ENCODE peak calls at places on chromosomes 16 and 17, in six cellular contexts. N, F, S, P, R and W are unnamed samples.

GRCh38 chr16:87854053-87854906 is 15.0 kb downstream of the SLC7A5 start:
- DNase-seq in N (no peak), F (no peak), S (peak; percentile 87), P (no peak), R (peak; percentile 62), W (no peak)

GRCh38 chr16:49200223-49200820 is 81.3 kb downstream of the CBLN1 start:
- DNase-seq in N (no peak), F (no peak), S (no peak), P (no peak), R (peak; percentile 63), W (no peak)

GRCh38 chr17:58083491-58084316 is 485 bp downstream of the DYNLL2 start:
- DNase-seq in N (peak; percentile 45), F (peak; percentile 86), S (peak; percentile 37), P (peak; percentile 49), R (peak; percentile 89), W (no peak)

GRCh38 chr16:74575175-74575804 is 31.6 kb downstream of the GLG1 start:
- DNase-seq in N (no peak), F (no peak), S (no peak), P (no peak), R (no peak), W (no peak)

GRCh38 chr16:71628810-71629209 is 2.8 kb downstream of the MARVELD3 start:
- DNase-seq in N (no peak), F (no peak), S (peak; percentile 40), P (peak; percentile 35), R (no peak), W (no peak)

GRCh38 chr16:4990415-4990814 is 32.3 kb downstream of the SEC14L5 start:
- DNase-seq in N (no peak), F (no peak), S (no peak), P (no peak), R (no peak), W (no peak)

GRCh38 chr17:36599546-36600250 is 1.7 kb upstream of the MRM1 start:
- DNase-seq in N (no peak), F (no peak), S (no peak), P (no peak), R (no peak), W (no peak)

GRCh38 chr17:34579979-34580684 is 750 bp downstream of the TMEM132E start:
- DNase-seq in N (no peak), F (no peak), S (peak; percentile 3), P (no peak), R (peak; percentile 84), W (no peak)

GRCh38 chr16:27740496-27741201 is 190.7 kb downstream of the KATNIP start:
- DNase-seq in N (no peak), F (no peak), S (no peak), P (peak; percentile 39), R (no peak), W (no peak)

GRCh38 chr16:68992521-68992920 is 112.9 kb upstream of the HAS3 start:
- DNase-seq in N (no peak), F (no peak), S (peak; percentile 71), P (peak; percentile 84), R (no peak), W (peak; percentile 23)

GRCh38 chr16:6643083-6643686 is 689.5 kb upstream of the RBFOX1 start:
- DNase-seq in N (peak; percentile 9), F (no peak), S (peak; percentile 41), P (peak; percentile 35), R (peak; percentile 47), W (peak; percentile 1)

GRCh38 chr17:67452681-67453554 is 75.8 kb downstream of the PITPNC1 start:
- DNase-seq in N (no peak), F (no peak), S (no peak), P (no peak), R (peak; percentile 28), W (no peak)

GRCh38 chr16:866252-866651 is 65.7 kb upstream of the GNG13 start:
- DNase-seq in N (no peak), F (no peak), S (no peak), P (no peak), R (no peak), W (no peak)

GRCh38 chr17:45234641-45235040 is 13.0 kb downstream of the FMNL1 start:
- DNase-seq in N (no peak), F (no peak), S (no peak), P (no peak), R (peak; percentile 53), W (no peak)

GRCh38 chr16:52825882-52826281 is 226.8 kb downstream of the CHD9NB start:
- DNase-seq in N (no peak), F (no peak), S (peak; percentile 38), P (peak; percentile 10), R (no peak), W (no peak)

GRCh38 chr16:57042157-57043111 is 49.9 kb upstream of the CPNE2 start:
- DNase-seq in N (peak; percentile 68), F (no peak), S (peak; percentile 75), P (peak; percentile 69), R (no peak), W (no peak)

GRCh38 chr16:901149-901548 is 69.6 kb downstream of the LMF1 start:
- DNase-seq in N (no peak), F (no peak), S (no peak), P (no peak), R (no peak), W (no peak)

GRCh38 chr17:27525316-27525715 is 69.1 kb downstream of the KSR1 start:
- DNase-seq in N (no peak), F (no peak), S (no peak), P (no peak), R (no peak), W (no peak)

GRCh38 chr17:63659850-63660249 is 37.6 kb downstream of the MAP3K3 start:
- DNase-seq in N (no peak), F (no peak), S (no peak), P (no peak), R (no peak), W (no peak)

GRCh38 chr16:85136705-85137322 is 24.5 kb upstream of the CIBAR2 start:
- DNase-seq in N (no peak), F (peak; percentile 83), S (no peak), P (no peak), R (no peak), W (no peak)

GRCh38 chr17:48457080-48457836 is 27.2 kb upstream of the SKAP1 start:
- DNase-seq in N (peak; percentile 66), F (peak; percentile 76), S (peak; percentile 42), P (peak; percentile 34), R (peak; percentile 66), W (no peak)

GRCh38 chr17:18197535-18198194 is 14.0 kb downstream of the ALKBH5 start:
- DNase-seq in N (no peak), F (no peak), S (no peak), P (no peak), R (no peak), W (no peak)

GRCh38 chr16:1331712-1332617 is 1.5 kb upstream of the BAIAP3 start:
- DNase-seq in N (peak; percentile 40), F (peak; percentile 86), S (peak; percentile 43), P (peak; percentile 25), R (peak; percentile 79), W (no peak)

GRCh38 chr17:81427446-81428120 is 32.3 kb downstream of the BAHCC1 start:
- DNase-seq in N (no peak), F (no peak), S (no peak), P (no peak), R (peak; percentile 79), W (no peak)

GRCh38 chr17:42221886-42222745 is 27.8 kb upstream of the GHDC start:
- DNase-seq in N (peak; percentile 42), F (no peak), S (peak; percentile 17), P (peak; percentile 32), R (no peak), W (peak; percentile 13)

GRCh38 chr17:1124238-1124699 is 55.5 kb downstream of the ABR start:
- DNase-seq in N (no peak), F (no peak), S (no peak), P (no peak), R (no peak), W (no peak)

GRCh38 chr17:1123397-1124237 is 56.2 kb downstream of the ABR start:
- DNase-seq in N (no peak), F (no peak), S (no peak), P (no peak), R (peak; percentile 61), W (no peak)

GRCh38 chr17:1125775-1126120 is 54.0 kb downstream of the ABR start:
- DNase-seq in N (no peak), F (no peak), S (no peak), P (no peak), R (no peak), W (no peak)

GRCh38 chr17:1126327-1126726 is 53.5 kb downstream of the ABR start:
- DNase-seq in N (no peak), F (no peak), S (no peak), P (no peak), R (no peak), W (no peak)

DNA sequence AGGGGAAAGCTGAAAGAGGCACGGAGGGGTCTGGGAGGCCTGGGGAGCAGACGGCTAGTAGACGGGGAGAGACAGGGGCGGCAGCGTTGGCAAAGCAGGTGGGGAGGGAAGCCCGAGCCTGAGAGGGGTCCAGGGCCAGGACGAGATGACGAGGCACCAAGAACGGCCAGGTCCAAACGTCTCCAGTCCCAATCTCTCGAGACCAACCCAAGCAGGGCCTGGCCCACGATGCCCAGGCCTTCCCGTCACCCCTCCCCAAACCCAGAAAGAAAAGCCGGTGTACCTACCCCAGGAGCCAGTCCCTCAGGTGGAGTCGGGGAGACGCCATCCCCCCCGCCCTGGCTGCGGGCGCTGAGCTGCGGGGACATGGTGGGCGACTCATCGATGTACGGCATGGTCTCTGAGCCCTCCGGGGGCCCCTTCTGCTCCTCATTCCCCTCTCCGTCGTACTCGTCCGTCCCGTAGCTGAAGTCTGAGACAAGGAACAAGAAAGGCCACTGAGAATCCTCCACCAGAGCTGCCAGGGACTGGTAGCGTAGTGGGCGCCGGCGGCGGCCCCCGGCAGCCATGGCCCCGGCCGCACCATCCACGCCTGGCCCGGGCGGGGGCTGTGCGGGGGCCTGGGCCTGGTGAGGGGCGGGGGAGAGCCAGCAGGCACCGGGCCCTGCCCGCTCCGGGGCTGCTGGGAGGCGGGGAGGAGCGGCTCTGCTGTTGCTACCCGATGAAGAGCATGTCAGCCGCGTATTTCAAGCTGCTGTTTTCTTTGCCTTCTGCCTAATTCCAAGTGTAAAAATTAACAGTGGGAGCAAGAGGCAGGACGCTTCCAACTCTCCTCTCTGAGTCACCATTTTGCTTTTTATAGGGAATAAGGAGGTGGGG is 54.6 kb downstream of the ABR start:
- DNase-seq in N (no peak), F (no peak), S (no peak), P (peak; percentile 48), R (no peak), W (no peak)
- H3K27ac ChIP-seq in N (no peak overlapping the region), F (no peak overlapping the region), S (no peak overlapping the region), P (no peak overlapping the region), R (no peak overlapping the region), W (no peak overlapping the region)

GRCh38 chr16:78744796-78745464 is 645.5 kb downstream of the WWOX start:
- DNase-seq in N (no peak), F (no peak), S (no peak), P (no peak), R (no peak), W (no peak)
- H3K27ac ChIP-seq in N (no peak overlapping the region), F (peak overlapping the region; percentile 2), S (no peak overlapping the region), P (no peak overlapping the region), R (no peak overlapping the region), W (no peak overlapping the region)

GRCh38 chr17:30345089-30345433 is 11.2 kb upstream of the TMIGD1 start:
- DNase-seq in N (no peak), F (no peak), S (no peak), P (no peak), R (no peak), W (no peak)
- H3K27ac ChIP-seq in N (no peak overlapping the region), F (peak overlapping the region; percentile 64), S (no peak overlapping the region), P (no peak overlapping the region), R (peak overlapping the region; percentile 47), W (peak overlapping the region; percentile 53)

GRCh38 chr17:69602969-69603368 is 188.5 kb downstream of the MAP2K6 start:
- DNase-seq in N (no peak), F (no peak), S (no peak), P (peak; percentile 54), R (no peak), W (no peak)
- H3K27ac ChIP-seq in N (no peak overlapping the region), F (no peak overlapping the region), S (no peak overlapping the region), P (no peak overlapping the region), R (no peak overlapping the region), W (no peak overlapping the region)